ENCODE peak calls at places on chromosome 1, in seven cellular contexts. G is IMR-90, E is H1, U is A549, Y is GM12878, S is K562, B is SK-N-SH. R is an unnamed sample.

GRCh38 chr1:177302365-177303044 is 131.7 kb downstream of the BRINP2 start:
- DNase-seq in G (no peak), E (no peak), U (no peak), Y (no peak), S (no peak), B (no peak), R (no peak)

GRCh38 chr1:74673351-74674111 is at the start of gene ERICH3:
- DNase-seq in G (no peak), E (no peak), U (no peak), Y (no peak), S (no peak), B (peak), R (no peak)

GRCh38 chr1:20551945-20552727 is at the start of gene FAM43B:
- DNase-seq in G (no peak), E (no peak), U (peak), Y (no peak), S (peak), B (peak), R (no peak)

GRCh38 chr1:31627301-31627929 is 9.9 kb downstream of the HCRTR1 start:
- DNase-seq in G (no peak), E (no peak), U (no peak), Y (no peak), S (no peak), B (peak), R (no peak)

GRCh38 chr1:108780937-108781574 is 34.6 kb downstream of the STXBP3 start:
- DNase-seq in G (no peak), E (no peak), U (no peak), Y (no peak), S (peak), B (no peak), R (no peak)

GRCh38 chr1:222732216-222733159 is 4.5 kb upstream of the FAM177B start:
- DNase-seq in G (no peak), E (no peak), U (no peak), Y (peak), S (no peak), B (no peak), R (no peak)

GRCh38 chr1:21816602-21817302 is 4.7 kb downstream of the LDLRAD2 start:
- DNase-seq in G (peak), E (no peak), U (no peak), Y (no peak), S (no peak), B (no peak), R (peak)

GRCh38 chr1:8706995-8707396 is 110.4 kb downstream of the RERE start:
- DNase-seq in G (peak), E (no peak), U (peak), Y (no peak), S (peak), B (peak), R (no peak)

GRCh38 chr1:43348809-43349593 is 9.8 kb upstream of the CDC20 start:
- DNase-seq in G (no peak), E (peak), U (peak), Y (no peak), S (peak), B (peak), R (peak)

GRCh38 chr1:235160395-235160964 is 570 bp downstream of the RBM34 start:
- DNase-seq in G (peak), E (no peak), U (peak), Y (no peak), S (no peak), B (no peak), R (peak)

GRCh38 chr1:7564097-7564496 is 207.0 kb upstream of the VAMP3 start:
- DNase-seq in G (no peak), E (no peak), U (no peak), Y (no peak), S (no peak), B (no peak), R (no peak)

GRCh38 chr1:37047487-37047886 is 13.2 kb upstream of the GRIK3 start:
- DNase-seq in G (no peak), E (no peak), U (no peak), Y (no peak), S (no peak), B (no peak), R (no peak)

GRCh38 chr1:229526695-229527094 is 18.6 kb upstream of the NUP133 start:
- DNase-seq in G (no peak), E (no peak), U (no peak), Y (no peak), S (no peak), B (no peak), R (no peak)

GRCh38 chr1:90400121-90400520 is 317.0 kb downstream of the BARHL2 start:
- DNase-seq in G (peak), E (no peak), U (peak), Y (no peak), S (no peak), B (no peak), R (no peak)

GRCh38 chr1:233543338-233544255 is 70.3 kb upstream of the KCNK1 start:
- DNase-seq in G (peak), E (no peak), U (peak), Y (no peak), S (peak), B (no peak), R (peak)

GRCh38 chr1:90486134-90486824 is 230.8 kb downstream of the BARHL2 start:
- DNase-seq in G (no peak), E (no peak), U (no peak), Y (no peak), S (no peak), B (no peak), R (no peak)

GRCh38 chr1:99348375-99349132 is 84.3 kb downstream of the PLPPR4 start:
- DNase-seq in G (no peak), E (no peak), U (no peak), Y (no peak), S (no peak), B (no peak), R (no peak)

GRCh38 chr1:218476385-218476784 is 131.2 kb downstream of the TGFB2 start:
- DNase-seq in G (peak), E (no peak), U (peak), Y (no peak), S (no peak), B (no peak), R (no peak)

GRCh38 chr1:31523769-31524168 is 52.5 kb upstream of the TINAGL1 start:
- DNase-seq in G (no peak), E (no peak), U (no peak), Y (no peak), S (no peak), B (no peak), R (no peak)

GRCh38 chr1:7536891-7537591 is 234.1 kb upstream of the VAMP3 start:
- DNase-seq in G (no peak), E (no peak), U (no peak), Y (no peak), S (no peak), B (peak), R (no peak)

GRCh38 chr1:224181453-224181810 is 1.6 kb upstream of the DEGS1 start:
- DNase-seq in G (no peak), E (no peak), U (no peak), Y (no peak), S (no peak), B (no peak), R (no peak)
- H3K27ac ChIP-seq in G (no peak), E (no peak), U (no peak), Y (no peak), S (no peak), B (no peak), R (no peak)

DNA sequence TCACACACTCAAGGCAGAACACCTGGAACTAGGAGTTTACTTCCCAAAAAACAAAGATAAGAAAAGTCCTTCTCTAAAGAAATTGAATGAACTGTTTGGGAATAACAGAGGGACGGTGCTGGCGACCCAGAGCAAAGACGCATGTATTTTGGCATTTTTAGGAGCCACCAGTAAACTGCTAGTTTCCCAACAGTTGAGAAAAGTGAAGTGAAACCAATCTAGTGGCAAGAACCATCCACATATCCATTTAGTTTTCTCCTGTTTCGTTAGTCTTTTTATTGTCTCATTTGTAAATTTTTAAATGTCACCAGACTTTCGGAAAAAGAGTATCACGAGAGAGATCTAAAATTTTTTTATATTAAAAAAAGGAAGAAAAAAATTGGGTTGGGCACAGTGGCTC is 30.2 kb downstream of the ODF2L start:
- DNase-seq in G (no peak), E (no peak), U (no peak), Y (no peak), S (no peak), B (no peak), R (no peak)
- TF ChIP-seq RAD21 in G (no peak), E (no peak), U (no peak), Y (no peak), S (no peak), B (no peak), R (no peak)

DNA sequence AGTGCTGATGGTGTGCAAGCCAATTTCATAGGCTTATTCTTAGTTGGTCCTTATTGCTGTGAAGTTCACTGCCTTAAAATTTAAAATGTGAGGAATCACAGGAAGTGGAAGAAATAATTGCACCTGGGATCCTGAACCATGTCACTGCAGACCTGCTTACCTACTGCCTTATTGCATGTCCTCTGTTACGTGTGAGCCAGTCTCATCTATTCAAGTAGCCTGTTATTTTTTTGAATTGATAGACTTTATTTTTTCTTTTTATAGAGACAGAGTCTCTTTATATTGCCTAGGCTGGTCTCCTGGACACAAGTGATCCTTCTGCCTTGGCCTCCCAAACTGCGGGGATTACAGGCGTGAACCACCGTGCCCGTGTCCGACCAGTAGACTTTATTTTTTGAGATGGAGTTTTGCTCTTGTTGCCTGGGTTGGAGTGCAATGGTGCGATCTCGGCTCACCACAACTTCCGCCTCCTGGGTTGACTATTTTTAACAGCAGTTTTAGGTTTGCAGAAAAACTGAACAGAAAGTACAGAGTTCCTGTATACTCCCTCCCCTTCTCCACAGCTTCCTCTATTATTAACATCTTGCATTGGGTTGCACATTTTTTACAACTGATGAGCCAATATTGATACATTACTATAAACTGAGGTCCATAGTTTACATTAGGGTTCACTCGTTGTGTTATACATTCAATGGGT is 14.0 kb upstream of the DISC1 start:
- DNase-seq in G (no peak), E (no peak), U (no peak), Y (peak), S (no peak), B (no peak), R (no peak)
- H3K27ac ChIP-seq in G (no peak), E (no peak), U (no peak), Y (no peak), S (no peak), B (no peak), R (no peak)

GRCh38 chr1:224641030-224641429 is 24.9 kb downstream of the CNIH3 start:
- DNase-seq in G (no peak), E (peak), U (peak), Y (no peak), S (peak), B (no peak), R (peak)
- TF ChIP-seq RAD21 in G (no peak), E (peak), U (peak), Y (peak), S (peak), B (no peak), R (peak)